ENCODE peak calls at places on chromosomes 2 and 18, in seven cellular contexts. X is GM13976; C is activated T-cell treated with anti-CD3 and anti-CD28 coated beads for 1 hour; A is ascending aorta; E is AG09309; J is stimulated activated CD8-positive, alpha-beta memory T cell treated with anti-CD3 and anti-CD28 coated beads, Interleukin-2, amount 100 ng/mL, for 1 hour; F is Daoy. Z is an unnamed sample.
A peak's percentile ranks its signal among the peaks of the same experiment; 100 is the strongest.

GRCh38 chr18:60145776-60146175 is 226.8 kb downstream of the MC4R start:
- DNase-seq in X (no peak), C (no peak), A (no peak), E (no peak), J (no peak), F (peak; percentile 1), Z (no peak)

GRCh38 chr2:9002637-9003365 is 683 bp downstream of the MBOAT2 start:
- DNase-seq in X (peak; percentile 32), C (no peak), A (no peak), E (no peak), J (no peak), F (peak; percentile 38), Z (no peak)

GRCh38 chr2:52079602-52080001 is 1047.7 kb upstream of the NRXN1 start:
- DNase-seq in X (no peak), C (no peak), A (no peak), E (no peak), J (no peak), F (no peak), Z (no peak)

GRCh38 chr2:106560773-106561172 is 73.6 kb downstream of the CD8B2 start:
- DNase-seq in X (no peak), C (no peak), A (no peak), E (no peak), J (no peak), F (no peak), Z (no peak)

GRCh38 chr2:96265349-96265839 is 403 bp downstream of the TMEM127 start:
- DNase-seq in X (peak; percentile 57), C (peak; percentile 38), A (no peak), E (no peak), J (no peak), F (peak; percentile 32), Z (no peak)

GRCh38 chr2:166451451-166451850 is 42.6 kb downstream of the SCN7A start:
- DNase-seq in X (no peak), C (no peak), A (no peak), E (no peak), J (no peak), F (no peak), Z (no peak)

GRCh38 chr2:183950673-183951072 is 647.7 kb upstream of the ZNF804A start:
- DNase-seq in X (no peak), C (no peak), A (no peak), E (no peak), J (no peak), F (no peak), Z (no peak)

GRCh38 chr2:217656366-217656765 is 346.4 kb downstream of the TNS1 start:
- DNase-seq in X (no peak), C (no peak), A (no peak), E (no peak), J (no peak), F (no peak), Z (no peak)

GRCh38 chr2:109084341-109084740 is 44.7 kb upstream of the SH3RF3 start:
- DNase-seq in X (no peak), C (no peak), A (no peak), E (no peak), J (no peak), F (no peak), Z (no peak)